ENCODE peak calls at places on chromosomes 5 and 9, in ten cellular contexts. S is Panc1, Z is tibial nerve, K is AG04450, Y is endodermal cell, E is hepatocyte, N is A673, B is osteoblast, I is sigmoid colon, Q is upper lobe of right lung. W is an unnamed sample.

GRCh38 chr5:122085041-122085440 is 7.0 kb upstream of the LOX start:
- DNase-seq in B (no peak), S (no peak), Z (no peak), Y (no peak), N (no peak), K (no peak), E (no peak), Q (no peak), I (no peak), W (no peak)

GRCh38 chr5:132183723-132184122 is 43.9 kb downstream of the P4HA2 start:
- DNase-seq in Z (no peak), S (no peak), B (no peak), K (no peak), I (no peak), Q (no peak), Y (no peak), E (no peak), N (no peak), W (no peak)

GRCh38 chr9:135343733-135344522 is 135.7 kb upstream of the PPP1R26 start:
- DNase-seq in N (peak; percentile 87), B (peak; percentile 96), E (peak; percentile 79), Z (peak; percentile 29), Y (peak; percentile 94), I (peak; percentile 70), S (peak; percentile 10), Q (peak; percentile 84), K (no peak), W (no peak)

GRCh38 chr5:136814621-136815378 is 449.5 kb upstream of the TRPC7 start:
- DNase-seq in Y (no peak), Z (no peak), N (no peak), E (no peak), I (no peak), B (peak; percentile 65), Q (no peak), S (no peak), K (no peak), W (no peak)

GRCh38 chr5:132510076-132510475 is 19.5 kb upstream of the IRF1 start:
- DNase-seq in E (no peak), N (no peak), S (no peak), Y (no peak), Z (no peak), I (no peak), Q (no peak), B (no peak), K (peak; percentile 86), W (no peak)

GRCh38 chr5:38853753-38854470 is 8.1 kb downstream of the OSMR start:
- DNase-seq in I (no peak), N (no peak), E (peak; percentile 44), K (peak; percentile 39), Z (no peak), S (no peak), Q (no peak), B (peak; percentile 94), Y (no peak), W (peak; percentile 90)

GRCh38 chr5:80010754-80011392 is 19.8 kb upstream of the MTX3 start:
- DNase-seq in Q (no peak), Z (no peak), Y (no peak), N (no peak), B (no peak), K (no peak), E (no peak), I (no peak), S (no peak), W (no peak)

GRCh38 chr9:116174347-116174746 is 20.8 kb downstream of the PAPPA start:
- DNase-seq in E (peak; percentile 54), B (no peak), Q (no peak), N (no peak), Y (no peak), K (no peak), Z (no peak), S (no peak), I (no peak), W (no peak)

GRCh38 chr9:26260238-26260637 is 582.0 kb upstream of the TUSC1 start:
- DNase-seq in N (no peak), Q (no peak), I (no peak), Y (no peak), S (no peak), B (no peak), K (no peak), E (no peak), Z (no peak), W (peak; percentile 39)

GRCh38 chr5:180156141-180156540 is 52.9 kb downstream of the RASGEF1C start:
- DNase-seq in Q (peak; percentile 43), E (peak; percentile 2), K (no peak), S (no peak), Y (peak; percentile 70), N (no peak), I (peak; percentile 42), Z (no peak), B (peak; percentile 53), W (no peak)

GRCh38 chr5:9850456-9850855 is 220.3 kb upstream of the TAS2R1 start:
- DNase-seq in E (no peak), Q (no peak), N (no peak), Y (no peak), S (no peak), Z (no peak), B (no peak), K (no peak), I (no peak), W (no peak)

GRCh38 chr9:81465468-81466002 is 223.8 kb downstream of the TLE1 start:
- DNase-seq in Q (no peak), Z (no peak), N (no peak), K (no peak), Y (no peak), E (no peak), B (peak; percentile 84), S (no peak), I (no peak), W (no peak)

GRCh38 chr5:2847608-2848007 is 96.1 kb upstream of the IRX2 start:
- DNase-seq in Q (no peak), Y (no peak), I (no peak), K (no peak), N (no peak), S (no peak), Z (no peak), E (no peak), B (no peak), W (peak; percentile 53)

DNA sequence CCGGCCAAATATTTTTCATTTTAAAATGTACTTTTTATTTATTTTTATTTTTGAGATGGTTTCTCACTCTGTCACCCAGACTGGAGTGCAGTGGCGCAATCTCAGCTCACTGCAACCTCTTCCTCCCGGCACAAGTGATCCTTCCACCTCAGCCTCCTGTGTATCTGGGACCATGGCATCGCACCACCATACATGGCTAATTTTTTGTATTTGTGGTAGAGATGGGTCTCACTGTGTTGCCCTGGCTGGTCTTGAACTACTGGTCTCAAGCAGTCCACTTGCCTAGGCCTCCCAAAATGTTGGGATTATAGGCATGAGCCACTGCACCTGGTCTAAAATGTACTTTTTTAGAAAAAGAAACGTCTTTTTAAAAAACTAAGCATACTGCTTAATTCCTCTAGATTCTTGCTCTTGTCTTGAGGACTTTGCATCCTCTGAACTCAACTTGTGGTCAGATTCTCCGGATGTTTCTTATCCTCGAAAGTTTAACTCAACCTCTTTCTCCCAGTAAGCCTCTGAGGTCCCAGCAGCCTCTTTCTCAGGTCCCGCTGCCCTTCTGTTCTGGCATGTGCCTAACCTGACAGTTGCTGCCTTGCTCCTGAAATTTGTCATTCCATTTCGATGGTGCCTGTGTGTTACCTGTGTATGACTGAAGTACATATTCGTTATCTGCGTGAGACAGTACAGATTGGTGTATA is 63.0 kb downstream of the TRIO start:
- DNase-seq in Z (no peak), Q (no peak), B (no peak), Y (no peak), E (no peak), S (no peak), N (no peak), K (no peak), I (no peak), W (no peak)
- H3K27ac ChIP-seq in Z (no peak overlapping the region), Q (peak overlapping the region; percentile 48), B (peak overlapping the region; percentile 88), Y (no peak overlapping the region), E (no peak overlapping the region), S (peak overlapping the region; percentile 99), N (no peak overlapping the region), K (peak overlapping the region; percentile 74), I (peak overlapping the region; percentile 76), W (peak overlapping the region; percentile 58)

GRCh38 chr9:83330207-83331196 is 207.7 kb downstream of the FRMD3 start:
- DNase-seq in B (no peak), K (no peak), N (peak; percentile 24), E (no peak), Q (no peak), S (no peak), Y (no peak), I (no peak), Z (no peak), W (no peak)
- TF ChIP-seq CTCF in B (no peak), K (no peak), N (peak; percentile 38), E (no peak), Q (no peak), S (no peak), Y (peak; percentile 48), I (no peak), Z (no peak), W (peak; percentile 5)

DNA sequence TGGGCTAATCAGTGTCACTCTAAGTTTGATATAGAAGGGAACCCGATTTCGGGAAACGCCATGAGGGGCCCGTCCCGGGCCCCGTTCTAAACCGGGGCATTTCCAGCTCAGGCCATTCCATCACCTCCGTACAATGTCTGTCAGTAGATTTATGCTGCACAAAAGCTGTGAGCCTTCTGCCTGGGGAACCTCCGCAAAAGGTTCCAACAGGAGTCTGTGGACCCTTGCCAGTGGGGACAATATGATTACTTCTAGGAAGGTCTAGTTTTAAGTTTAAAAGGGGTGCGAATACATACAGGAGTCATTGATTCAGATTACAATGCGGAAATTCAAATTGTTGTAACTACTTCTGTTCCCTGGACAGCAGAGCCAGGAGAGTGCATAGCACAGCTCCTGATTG is 57.6 kb downstream of the RAPGEF1 start:
- DNase-seq in B (no peak), Q (no peak), S (no peak), Z (no peak), I (no peak), E (no peak), N (peak; percentile 62), K (no peak), Y (no peak), W (no peak)
- H3K27ac ChIP-seq in B (no peak overlapping the region), Q (peak overlapping the region; percentile 55), S (no peak overlapping the region), Z (peak overlapping the region; percentile 34), I (peak overlapping the region; percentile 16), E (no peak overlapping the region), N (peak overlapping the region; percentile 81), K (no peak overlapping the region), Y (no peak overlapping the region), W (no peak overlapping the region)

GRCh38 chr5:146221234-146221633 is 17.8 kb downstream of the RBM27 start:
- DNase-seq in K (no peak), Z (no peak), N (no peak), E (no peak), Q (no peak), I (no peak), S (no peak), B (no peak), Y (no peak), W (no peak)

GRCh38 chr5:146223179-146223578 is 19.8 kb downstream of the RBM27 start:
- DNase-seq in B (no peak), Q (no peak), Z (no peak), E (no peak), I (no peak), Y (no peak), S (no peak), N (no peak), K (no peak), W (no peak)

GRCh38 chr5:146222002-146222401 is 18.6 kb downstream of the RBM27 start:
- DNase-seq in Y (no peak), B (no peak), S (no peak), I (no peak), K (no peak), Z (no peak), Q (no peak), E (no peak), N (no peak), W (no peak)

GRCh38 chr5:146218163-146218562 is 14.8 kb downstream of the RBM27 start:
- DNase-seq in Z (no peak), N (no peak), Q (no peak), S (no peak), K (no peak), Y (no peak), E (no peak), B (no peak), I (no peak), W (no peak)

GRCh38 chr5:146219243-146219642 is 15.8 kb downstream of the RBM27 start:
- DNase-seq in S (no peak), I (no peak), E (no peak), B (no peak), Z (no peak), K (no peak), Y (no peak), Q (no peak), N (no peak), W (no peak)
- TF ChIP-seq CTCF in S (no peak), I (no peak), E (no peak), B (no peak), Z (no peak), K (no peak), Y (no peak), Q (no peak), N (no peak), W (no peak)

W was measured in foreskin keratinocyte.